ENCODE peak calls at places on chromosomes 16 and 17, in seven cellular contexts. O is activated T-helper 1 cell treated with anti-CD3 and anti-CD28 coated beads, Interleukin-2, amount 50 U/mL, for 16 hours; Y is stimulated activated CD4-positive, alpha-beta T cell treated with anti-CD3 and anti-CD28 coated beads, Interleukin-1b, Interleukin-23, amount 100 ng/mL, for 24 hours; Q is amniotic stem cell; C is NCI-H1417; D is esophagus squamous epithelium; P is HFF-Myc. R is an unnamed sample.

GRCh38 chr16:25143898-25144297 is 32.4 kb downstream of the LCMT1 start:
- DNase-seq in O (no peak), Y (no peak), Q (no peak), C (no peak), D (no peak), P (no peak), R (no peak)

GRCh38 chr16:85915125-85915845 is 16.3 kb downstream of the IRF8 start:
- DNase-seq in O (no peak), Y (no peak), Q (no peak), C (no peak), D (no peak), P (no peak), R (no peak)

GRCh38 chr16:9016824-9017223 is 53.1 kb upstream of the USP7 start:
- DNase-seq in O (no peak), Y (no peak), Q (no peak), C (no peak), D (no peak), P (no peak), R (no peak)

GRCh38 chr16:592518-593306 is 2.8 kb downstream of the RAB40C start:
- DNase-seq in O (no peak), Y (no peak), Q (no peak), C (peak; percentile 90), D (no peak), P (no peak), R (peak; percentile 92)

GRCh38 chr16:87324411-87325275 is 7.5 kb upstream of the C16orf95 start:
- DNase-seq in O (no peak), Y (no peak), Q (no peak), C (peak; percentile 2), D (no peak), P (no peak), R (peak; percentile 40)

GRCh38 chr16:88691924-88692560 is 5.7 kb upstream of the SNAI3 start:
- DNase-seq in O (no peak), Y (no peak), Q (no peak), C (peak; percentile 3), D (no peak), P (no peak), R (no peak)

GRCh38 chr16:21265104-21265825 is 12.8 kb downstream of the CRYM start:
- DNase-seq in O (no peak), Y (no peak), Q (no peak), C (no peak), D (no peak), P (no peak), R (peak; percentile 23)

GRCh38 chr17:72915631-72916081 is 176.8 kb downstream of the SLC39A11 start:
- DNase-seq in O (no peak), Y (no peak), Q (no peak), C (no peak), D (no peak), P (no peak), R (no peak)

GRCh38 chr17:80203448-80204092 is 16.6 kb downstream of the SGSH start:
- DNase-seq in O (no peak), Y (no peak), Q (no peak), C (no peak), D (no peak), P (no peak), R (no peak)

R was measured in gastrocnemius medialis.